ENCODE peak calls at places on chromosome 6, in six cellular contexts. One of them, this sample, is unnamed.

GRCh38 chr6:116691154-116691553 is 10.1 kb downstream of the KPNA5 start:
- DNase-seq in pancreas: no peak
- DNase-seq in left lung: no peak
- DNase-seq in uterus: no peak
- DNase-seq in CD8-positive, alpha-beta T cell: no peak
- DNase-seq in GM23338: no peak
- DNase-seq in this sample: no peak

GRCh38 chr6:42453027-42453648 is 1.4 kb upstream of the TRERF1 start:
- DNase-seq in pancreas: peak
- DNase-seq in uterus: peak
- DNase-seq in CD8-positive, alpha-beta T cell: peak
- DNase-seq in GM23338: peak
- DNase-seq in left lung: peak
- DNase-seq in this sample: peak

GRCh38 chr6:42692151-42692911 is 30.1 kb downstream of the PRPH2 start:
- DNase-seq in pancreas: no peak
- DNase-seq in GM23338: no peak
- DNase-seq in left lung: no peak
- DNase-seq in uterus: no peak
- DNase-seq in CD8-positive, alpha-beta T cell: no peak
- DNase-seq in this sample: peak

GRCh38 chr6:149231786-149232185 is 85.7 kb upstream of the TAB2 start:
- DNase-seq in GM23338: no peak
- DNase-seq in CD8-positive, alpha-beta T cell: no peak
- DNase-seq in pancreas: no peak
- DNase-seq in uterus: no peak
- DNase-seq in left lung: no peak
- DNase-seq in this sample: no peak

GRCh38 chr6:11654876-11655275 is 117.3 kb downstream of the TMEM170B start:
- DNase-seq in pancreas: no peak
- DNase-seq in uterus: no peak
- DNase-seq in GM23338: no peak
- DNase-seq in left lung: no peak
- DNase-seq in CD8-positive, alpha-beta T cell: no peak
- DNase-seq in this sample: peak

GRCh38 chr6:134405386-134406087 is 87.6 kb upstream of the SGK1 start:
- DNase-seq in CD8-positive, alpha-beta T cell: no peak
- DNase-seq in uterus: no peak
- DNase-seq in GM23338: peak
- DNase-seq in pancreas: no peak
- DNase-seq in left lung: no peak
- DNase-seq in this sample: no peak

GRCh38 chr6:31079656-31080261 is 32.6 kb downstream of the C6orf15 start:
- DNase-seq in pancreas: peak
- DNase-seq in CD8-positive, alpha-beta T cell: peak
- DNase-seq in GM23338: peak
- DNase-seq in uterus: peak
- DNase-seq in left lung: no peak
- DNase-seq in this sample: peak

GRCh38 chr6:111207141-111207858 is 120.0 kb downstream of the SLC16A10 start:
- DNase-seq in left lung: no peak
- DNase-seq in pancreas: no peak
- DNase-seq in uterus: no peak
- DNase-seq in CD8-positive, alpha-beta T cell: no peak
- DNase-seq in GM23338: no peak
- DNase-seq in this sample: peak

GRCh38 chr6:127103482-127103881 is 15.0 kb upstream of the RSPO3 start:
- DNase-seq in left lung: no peak
- DNase-seq in CD8-positive, alpha-beta T cell: no peak
- DNase-seq in pancreas: no peak
- DNase-seq in GM23338: no peak
- DNase-seq in uterus: no peak
- DNase-seq in this sample: no peak

GRCh38 chr6:107624541-107624940 is 134.6 kb downstream of the SOBP start:
- DNase-seq in GM23338: no peak
- DNase-seq in uterus: no peak
- DNase-seq in pancreas: no peak
- DNase-seq in CD8-positive, alpha-beta T cell: no peak
- DNase-seq in left lung: no peak
- DNase-seq in this sample: peak

GRCh38 chr6:168390746-168391400 is 50.1 kb upstream of the SMOC2 start:
- DNase-seq in left lung: peak
- DNase-seq in uterus: no peak
- DNase-seq in GM23338: no peak
- DNase-seq in pancreas: no peak
- DNase-seq in CD8-positive, alpha-beta T cell: no peak
- DNase-seq in this sample: no peak

GRCh38 chr6:28807682-28808280 is 116.0 kb downstream of the TRIM27 start:
- DNase-seq in CD8-positive, alpha-beta T cell: no peak
- DNase-seq in uterus: no peak
- DNase-seq in GM23338: peak
- DNase-seq in left lung: no peak
- DNase-seq in pancreas: no peak
- DNase-seq in this sample: peak

GRCh38 chr6:17536586-17536985 is 63.5 kb upstream of the FAM8A1 start:
- DNase-seq in GM23338: no peak
- DNase-seq in CD8-positive, alpha-beta T cell: no peak
- DNase-seq in left lung: no peak
- DNase-seq in pancreas: no peak
- DNase-seq in uterus: no peak
- DNase-seq in this sample: no peak

GRCh38 chr6:12403201-12403826 is 113.2 kb downstream of the EDN1 start:
- DNase-seq in pancreas: no peak
- DNase-seq in left lung: no peak
- DNase-seq in CD8-positive, alpha-beta T cell: no peak
- DNase-seq in uterus: no peak
- DNase-seq in GM23338: no peak
- DNase-seq in this sample: peak

GRCh38 chr6:40715501-40716403 is 128.6 kb upstream of the LRFN2 start:
- DNase-seq in pancreas: no peak
- DNase-seq in CD8-positive, alpha-beta T cell: no peak
- DNase-seq in left lung: no peak
- DNase-seq in GM23338: no peak
- DNase-seq in uterus: no peak
- DNase-seq in this sample: no peak

GRCh38 chr6:115932481-115932880 is 128.2 kb downstream of the FRK start:
- DNase-seq in CD8-positive, alpha-beta T cell: no peak
- DNase-seq in pancreas: no peak
- DNase-seq in left lung: no peak
- DNase-seq in GM23338: no peak
- DNase-seq in uterus: no peak
- DNase-seq in this sample: no peak

GRCh38 chr6:20722442-20722841 is 188.2 kb downstream of the CDKAL1 start:
- DNase-seq in CD8-positive, alpha-beta T cell: no peak
- DNase-seq in pancreas: no peak
- DNase-seq in uterus: no peak
- DNase-seq in GM23338: no peak
- DNase-seq in left lung: no peak
- DNase-seq in this sample: no peak

GRCh38 chr6:170201361-170201760 is 89.5 kb downstream of the DLL1 start:
- DNase-seq in GM23338: no peak
- DNase-seq in pancreas: no peak
- DNase-seq in left lung: no peak
- DNase-seq in CD8-positive, alpha-beta T cell: no peak
- DNase-seq in uterus: no peak
- DNase-seq in this sample: no peak

GRCh38 chr6:106446983-106447382 is 86.5 kb downstream of the CRYBG1 start:
- DNase-seq in GM23338: no peak
- DNase-seq in CD8-positive, alpha-beta T cell: no peak
- DNase-seq in uterus: no peak
- DNase-seq in pancreas: no peak
- DNase-seq in left lung: no peak
- DNase-seq in this sample: no peak

GRCh38 chr6:10529231-10529801 is 8.2 kb downstream of the GCNT2 start:
- DNase-seq in pancreas: peak
- DNase-seq in CD8-positive, alpha-beta T cell: no peak
- DNase-seq in uterus: no peak
- DNase-seq in GM23338: no peak
- DNase-seq in left lung: no peak
- DNase-seq in this sample: no peak

DNA sequence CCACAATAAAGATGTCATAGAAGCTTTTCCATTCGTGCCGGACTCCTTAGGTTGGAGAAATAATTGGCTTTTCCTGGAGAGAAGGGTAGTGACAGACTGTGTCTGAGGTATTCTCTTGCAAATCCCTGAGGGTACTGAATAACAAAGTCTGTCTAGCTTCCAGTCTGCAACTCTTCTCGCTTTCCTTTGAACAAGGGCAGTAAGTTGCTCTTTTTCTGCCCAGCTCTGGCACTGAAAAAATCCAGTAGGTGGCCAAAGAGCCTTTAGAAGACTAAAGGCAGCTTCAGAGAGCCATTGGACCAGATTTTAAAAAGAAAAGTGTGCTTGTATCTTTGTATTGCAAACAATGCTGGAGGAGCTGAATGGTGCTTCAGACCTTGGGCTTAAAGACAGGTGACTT is 20.7 kb upstream of the RREB1 start:
- DNase-seq in GM23338: peak
- DNase-seq in CD8-positive, alpha-beta T cell: no peak
- DNase-seq in left lung: no peak
- DNase-seq in uterus: no peak
- DNase-seq in pancreas: no peak
- DNase-seq in this sample: peak
- TF ChIP-seq CTCF in GM23338: no peak
- TF ChIP-seq CTCF in CD8-positive, alpha-beta T cell: no peak
- TF ChIP-seq CTCF in left lung: no peak
- TF ChIP-seq CTCF in uterus: peak
- TF ChIP-seq CTCF in pancreas: no peak
- TF ChIP-seq CTCF in this sample: peak

GRCh38 chr6:155346957-155347356 is 32.7 kb upstream of the TFB1M start:
- DNase-seq in GM23338: no peak
- DNase-seq in uterus: no peak
- DNase-seq in left lung: no peak
- DNase-seq in CD8-positive, alpha-beta T cell: no peak
- DNase-seq in pancreas: no peak
- DNase-seq in this sample: no peak
- H3K4me3 ChIP-seq in GM23338: no peak
- H3K4me3 ChIP-seq in uterus: no peak
- H3K4me3 ChIP-seq in left lung: no peak
- H3K4me3 ChIP-seq in CD8-positive, alpha-beta T cell: no peak
- H3K4me3 ChIP-seq in pancreas: no peak
- H3K4me3 ChIP-seq in this sample: no peak

GRCh38 chr6:7542065-7542877 is 800 bp downstream of the DSP start:
- DNase-seq in GM23338: peak
- DNase-seq in CD8-positive, alpha-beta T cell: no peak
- DNase-seq in uterus: no peak
- DNase-seq in left lung: peak
- DNase-seq in pancreas: peak
- DNase-seq in this sample: no peak

GRCh38 chr6:7540595-7540994 is 876 bp upstream of the DSP start:
- DNase-seq in uterus: no peak
- DNase-seq in GM23338: peak
- DNase-seq in pancreas: no peak
- DNase-seq in left lung: no peak
- DNase-seq in CD8-positive, alpha-beta T cell: no peak
- DNase-seq in this sample: no peak

GRCh38 chr6:7542878-7543394 is 1.5 kb downstream of the DSP start:
- DNase-seq in CD8-positive, alpha-beta T cell: no peak
- DNase-seq in left lung: peak
- DNase-seq in GM23338: peak
- DNase-seq in pancreas: peak
- DNase-seq in uterus: peak
- DNase-seq in this sample: peak

GRCh38 chr6:7543761-7544424 is 2.4 kb downstream of the DSP start:
- DNase-seq in uterus: no peak
- DNase-seq in left lung: no peak
- DNase-seq in CD8-positive, alpha-beta T cell: no peak
- DNase-seq in GM23338: peak
- DNase-seq in pancreas: no peak
- DNase-seq in this sample: no peak

DNA sequence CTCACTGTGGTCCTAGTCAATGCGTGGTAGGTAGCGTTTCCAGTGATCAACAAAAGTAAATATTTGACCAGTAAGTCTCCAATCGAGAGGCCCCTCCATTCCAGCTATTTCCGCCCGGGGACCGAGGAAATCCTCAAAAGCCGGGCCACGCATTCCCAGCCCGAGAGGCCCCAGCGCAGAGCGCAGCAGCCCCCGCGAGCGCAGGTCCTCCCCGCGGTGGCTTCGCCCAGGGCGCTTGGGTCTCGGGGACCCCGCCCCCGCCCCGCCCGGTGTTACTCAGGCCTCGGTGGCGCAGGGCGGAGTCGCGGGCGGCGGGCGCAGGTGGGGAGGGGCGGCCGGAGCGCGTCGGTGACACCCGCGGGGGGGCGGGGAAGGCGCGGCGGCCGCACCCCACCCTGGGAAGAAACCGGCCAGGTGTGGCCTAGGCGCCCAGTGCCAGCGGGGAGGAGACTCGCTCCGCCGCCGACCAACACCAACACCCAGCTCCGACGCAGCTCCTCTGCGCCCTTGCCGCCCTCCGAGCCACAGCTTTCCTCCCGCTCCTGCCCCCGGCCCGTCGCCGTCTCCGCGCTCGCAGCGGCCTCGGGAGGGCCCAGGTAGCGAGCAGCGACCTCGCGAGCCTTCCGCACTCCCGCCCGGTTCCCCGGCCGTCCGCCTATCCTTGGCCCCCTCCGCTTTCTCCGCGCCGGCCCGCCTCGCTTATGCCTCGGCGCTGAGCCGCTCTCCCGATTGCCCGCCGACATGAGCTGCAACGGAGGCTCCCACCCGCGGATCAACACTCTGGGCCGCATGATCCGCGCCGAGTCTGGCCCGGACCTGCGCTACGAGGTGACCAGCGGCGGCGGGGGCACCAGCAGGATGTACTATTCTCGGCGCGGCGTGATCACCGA is at the start of gene DSP:
- DNase-seq in GM23338: peak
- DNase-seq in left lung: peak
- DNase-seq in CD8-positive, alpha-beta T cell: no peak
- DNase-seq in pancreas: peak
- DNase-seq in uterus: no peak
- DNase-seq in this sample: no peak
- TF ChIP-seq CTCF in GM23338: no peak
- TF ChIP-seq CTCF in left lung: no peak
- TF ChIP-seq CTCF in CD8-positive, alpha-beta T cell: no peak
- TF ChIP-seq CTCF in pancreas: no peak
- TF ChIP-seq CTCF in uterus: no peak
- TF ChIP-seq CTCF in this sample: no peak

GRCh38 chr6:142926494-142927273 is 18.3 kb downstream of the HIVEP2 start:
- DNase-seq in pancreas: peak
- DNase-seq in uterus: peak
- DNase-seq in left lung: peak
- DNase-seq in GM23338: peak
- DNase-seq in CD8-positive, alpha-beta T cell: peak
- DNase-seq in this sample: peak

GRCh38 chr6:142925575-142926110 is 19.3 kb downstream of the HIVEP2 start:
- DNase-seq in CD8-positive, alpha-beta T cell: no peak
- DNase-seq in left lung: no peak
- DNase-seq in pancreas: no peak
- DNase-seq in uterus: no peak
- DNase-seq in GM23338: no peak
- DNase-seq in this sample: peak

GRCh38 chr6:142927904-142928303 is 17.1 kb downstream of the HIVEP2 start:
- DNase-seq in uterus: no peak
- DNase-seq in GM23338: no peak
- DNase-seq in left lung: no peak
- DNase-seq in CD8-positive, alpha-beta T cell: no peak
- DNase-seq in pancreas: no peak
- DNase-seq in this sample: peak

GRCh38 chr6:142927274-142927586 is 17.7 kb downstream of the HIVEP2 start:
- DNase-seq in left lung: no peak
- DNase-seq in CD8-positive, alpha-beta T cell: no peak
- DNase-seq in pancreas: no peak
- DNase-seq in GM23338: no peak
- DNase-seq in uterus: no peak
- DNase-seq in this sample: no peak

GRCh38 chr6:142926177-142926493 is 18.8 kb downstream of the HIVEP2 start:
- DNase-seq in CD8-positive, alpha-beta T cell: no peak
- DNase-seq in GM23338: no peak
- DNase-seq in left lung: no peak
- DNase-seq in pancreas: no peak
- DNase-seq in uterus: no peak
- DNase-seq in this sample: peak
- H3K4me3 ChIP-seq in CD8-positive, alpha-beta T cell: peak
- H3K4me3 ChIP-seq in GM23338: peak
- H3K4me3 ChIP-seq in left lung: peak
- H3K4me3 ChIP-seq in pancreas: no peak
- H3K4me3 ChIP-seq in uterus: peak
- H3K4me3 ChIP-seq in this sample: peak

This sample was measured in fibroblast of the aortic adventitia.